ENCODE peak calls at places on chromosomes 2 and 18, in eight cellular contexts. C is cardiac fibroblast, F is ascending aorta, O is mesenchymal stem cell, U is lower leg skin, N is AG09309, X is right cardiac atrium, Y is esophagus squamous epithelium. M is an unnamed sample.

GRCh38 chr2:118882693-118883336 is 35.4 kb upstream of the EN1 start:
- DNase-seq in F (no peak), C (peak), N (peak), Y (no peak), U (peak), O (peak), X (peak), M (peak)

GRCh38 chr2:65142515-65142914 is 12.6 kb upstream of the RAB1A start:
- DNase-seq in Y (no peak), F (no peak), U (peak), O (no peak), C (no peak), N (no peak), X (no peak), M (no peak)

GRCh38 chr2:70258532-70258875 is 567 bp downstream of the PCYOX1 start:
- DNase-seq in X (peak), Y (no peak), U (peak), F (no peak), O (peak), N (no peak), C (peak), M (no peak)

GRCh38 chr2:10022886-10023662 is 20.3 kb upstream of the KLF11 start:
- DNase-seq in Y (no peak), X (no peak), C (no peak), O (no peak), N (no peak), F (no peak), U (no peak), M (no peak)

GRCh38 chr18:79572093-79572780 is 107.4 kb upstream of the CTDP1 start:
- DNase-seq in N (no peak), Y (no peak), C (no peak), O (no peak), F (no peak), X (no peak), U (peak), M (no peak)

GRCh38 chr2:46495347-46496030 is 16.1 kb downstream of the TMEM247 start:
- DNase-seq in C (peak), U (no peak), Y (no peak), X (no peak), F (no peak), O (peak), N (peak), M (peak)

GRCh38 chr2:96396587-96396986 is 61.0 kb downstream of the NCAPH start:
- DNase-seq in U (peak), X (no peak), Y (no peak), F (no peak), O (no peak), C (no peak), N (no peak), M (no peak)

GRCh38 chr18:39636931-39637330 is 2071.3 kb upstream of the CELF4 start:
- DNase-seq in Y (no peak), N (no peak), O (no peak), F (no peak), C (no peak), X (no peak), U (no peak), M (no peak)

GRCh38 chr18:21074336-21075323 is 37.0 kb downstream of the ROCK1 start:
- DNase-seq in O (no peak), F (no peak), N (no peak), X (no peak), U (no peak), C (no peak), Y (no peak), M (no peak)

GRCh38 chr2:210318891-210319290 is 3.9 kb upstream of the MYL1 start:
- DNase-seq in O (no peak), U (no peak), N (no peak), C (no peak), X (no peak), Y (no peak), F (no peak), M (no peak)

GRCh38 chr18:57780318-57781127 is 22.6 kb downstream of the ATP8B1 start:
- DNase-seq in X (no peak), O (peak), Y (no peak), C (peak), N (no peak), U (no peak), F (no peak), M (peak)

DNA sequence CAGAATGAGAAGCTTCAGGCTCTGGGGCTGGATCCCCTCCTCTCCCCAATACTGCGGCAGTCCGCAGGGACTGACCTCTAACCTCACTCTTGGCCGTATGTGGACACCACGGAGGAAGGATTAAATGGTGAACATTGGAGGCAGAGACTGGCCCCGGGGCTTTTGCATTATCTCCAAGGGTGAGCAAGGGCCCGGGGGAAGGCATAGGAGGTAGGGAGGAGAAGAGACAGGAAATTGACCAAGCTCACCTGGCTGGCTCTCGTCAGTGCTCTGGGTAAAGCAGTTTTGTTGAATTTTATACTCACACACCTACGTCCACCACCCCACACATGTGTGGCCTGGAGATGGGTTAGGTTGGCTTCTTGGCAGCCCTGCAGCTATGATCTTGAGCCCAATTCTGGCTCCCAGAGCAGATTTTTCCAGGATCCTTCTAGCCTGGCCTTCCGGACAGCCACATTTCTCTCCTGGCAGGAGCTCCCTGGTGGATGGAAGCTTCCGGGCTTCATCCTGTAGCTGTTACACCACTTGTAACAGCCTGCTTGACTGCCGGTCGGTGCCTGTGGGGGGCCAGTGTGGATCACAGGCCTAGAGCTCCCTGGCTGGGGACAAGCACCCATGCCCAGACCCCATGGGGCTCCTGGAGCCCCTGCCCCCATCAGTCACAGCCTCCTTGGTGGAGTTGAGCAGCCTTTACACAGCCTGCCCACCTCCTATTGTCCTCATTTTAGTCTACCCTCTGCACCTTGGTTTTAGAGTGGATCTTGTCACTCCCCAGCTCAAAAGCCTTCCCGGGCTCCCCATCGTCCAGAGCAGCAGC is 7.6 kb downstream of the ITM2C start:
- DNase-seq in O (no peak), N (no peak), Y (no peak), C (no peak), X (no peak), U (no peak), F (no peak), M (no peak)
- H3K4me3 ChIP-seq in O (no peak), N (no peak), Y (no peak), C (no peak), X (no peak), U (no peak), F (no peak), M (no peak)

GRCh38 chr2:27891063-27891819 is 712 bp downstream of the BABAM2 start:
- DNase-seq in X (peak), O (peak), N (peak), U (peak), F (peak), Y (peak), C (peak), M (peak)

GRCh38 chr2:27887830-27888229 is 2.4 kb downstream of the RBKS start:
- DNase-seq in U (no peak), O (no peak), F (no peak), C (no peak), Y (no peak), N (no peak), X (no peak), M (no peak)

GRCh38 chr2:27890146-27891062 is at the start of the genes BABAM2 and RBKS:
- DNase-seq in N (peak), X (peak), Y (peak), C (peak), U (peak), O (peak), F (peak), M (peak)

GRCh38 chr2:27888790-27889189 is 1.4 kb downstream of the RBKS start:
- DNase-seq in F (no peak), O (no peak), Y (no peak), N (peak), U (no peak), C (peak), X (no peak), M (no peak)

DNA sequence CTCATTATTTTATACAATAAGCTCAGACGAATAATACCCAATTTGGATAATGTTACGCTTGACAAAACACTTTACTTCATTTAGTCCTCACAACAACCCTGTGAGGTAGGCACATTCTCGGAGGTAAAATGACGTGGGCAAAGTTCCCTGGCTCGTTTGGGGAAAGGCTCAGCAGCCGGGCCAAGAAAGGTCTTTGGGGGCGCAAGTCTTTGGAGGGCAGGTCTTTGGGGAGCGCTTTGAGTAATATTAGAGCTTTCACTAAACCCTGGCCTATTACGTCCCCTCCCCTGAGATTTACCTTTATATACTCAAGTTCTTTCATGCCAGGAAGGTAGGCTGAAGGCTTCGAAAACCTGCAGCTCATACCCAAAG is 427 bp downstream of the RBKS start:
- DNase-seq in F (no peak), O (no peak), U (peak), C (no peak), Y (no peak), X (peak), N (no peak), M (no peak)
- H3K4me3 ChIP-seq in F (peak), O (peak), U (peak), C (peak), Y (peak), X (peak), N (peak), M (peak)

GRCh38 chr18:77044866-77045664 is 87.5 kb downstream of the MBP start:
- DNase-seq in X (no peak), N (no peak), F (no peak), C (no peak), U (peak), O (no peak), Y (no peak), M (no peak)
- H3K4me3 ChIP-seq in X (no peak), N (no peak), F (no peak), C (no peak), U (no peak), O (no peak), Y (no peak), M (no peak)

GRCh38 chr2:98441706-98442450 is 2.8 kb upstream of the INPP4A start:
- DNase-seq in O (no peak), C (no peak), Y (no peak), X (no peak), F (no peak), U (peak), N (no peak), M (no peak)
- H3K4me3 ChIP-seq in O (no peak), C (no peak), Y (no peak), X (no peak), F (no peak), U (no peak), N (no peak), M (no peak)

DNA sequence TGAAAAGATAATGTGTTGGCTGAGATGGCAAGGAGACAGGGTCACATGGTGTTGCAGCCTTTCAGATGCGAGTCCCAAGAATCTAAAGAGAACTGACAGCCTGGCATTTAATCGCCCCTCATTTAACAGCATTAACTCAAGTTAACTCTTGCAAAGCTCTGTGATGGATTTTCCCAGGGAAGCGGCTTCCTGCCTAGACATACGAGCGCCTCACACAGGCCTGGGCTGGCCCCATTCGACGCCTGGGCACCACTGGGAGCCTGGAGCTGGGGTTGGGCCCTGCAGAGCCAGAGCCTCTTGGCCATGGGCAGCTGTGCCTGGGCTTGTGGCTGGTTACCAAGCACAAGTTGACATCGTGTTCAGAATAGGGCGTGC is 140.8 kb downstream of the SEPTIN10 start:
- DNase-seq in N (no peak), F (no peak), X (no peak), O (no peak), Y (no peak), U (no peak), C (no peak), M (no peak)
- H3K4me3 ChIP-seq in N (no peak), F (no peak), X (no peak), O (no peak), Y (no peak), U (no peak), C (no peak), M (no peak)

DNA sequence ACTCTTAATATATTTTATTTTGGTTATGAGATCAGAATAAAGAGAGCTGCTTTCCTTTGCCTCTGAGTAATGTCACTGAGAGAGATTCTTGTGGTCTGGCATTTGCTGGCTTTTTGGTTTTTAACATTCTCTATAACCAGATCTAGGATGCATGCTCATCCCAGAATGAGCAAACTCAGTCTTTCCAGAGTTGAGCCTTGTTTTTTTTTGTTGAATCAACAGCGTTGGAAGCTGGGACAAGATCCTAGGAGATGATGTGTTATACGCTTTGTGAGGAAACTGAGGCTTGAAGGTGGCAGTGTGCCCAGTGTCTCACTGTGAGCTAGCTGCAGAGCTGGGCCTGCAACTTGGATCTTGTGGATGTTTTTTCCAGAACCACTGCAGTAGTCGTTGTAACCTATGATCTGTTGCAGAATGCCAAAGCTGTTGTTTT is 19.5 kb downstream of the MYO1B start:
- DNase-seq in Y (no peak), X (no peak), C (peak), O (peak), U (no peak), N (peak), F (no peak), M (peak)
- H3K4me3 ChIP-seq in Y (no peak), X (no peak), C (no peak), O (no peak), U (no peak), N (no peak), F (peak), M (no peak)

GRCh38 chr2:201961401-201961800 is 72.3 kb upstream of the FZD7 start:
- DNase-seq in O (no peak), X (no peak), F (no peak), U (no peak), C (no peak), Y (no peak), N (no peak), M (no peak)
- H3K4me3 ChIP-seq in O (no peak), X (no peak), F (no peak), U (no peak), C (no peak), Y (no peak), N (no peak), M (no peak)

GRCh38 chr2:98582523-98582922 is 25.8 kb downstream of the COA5 start:
- DNase-seq in O (no peak), C (no peak), N (no peak), Y (no peak), U (no peak), F (no peak), X (no peak), M (no peak)

GRCh38 chr2:98585386-98585785 is 22.9 kb downstream of the COA5 start:
- DNase-seq in N (no peak), O (no peak), C (no peak), U (no peak), F (no peak), Y (no peak), X (no peak), M (no peak)

GRCh38 chr2:98586466-98587140 is 21.7 kb downstream of the COA5 start:
- DNase-seq in N (no peak), C (no peak), X (no peak), O (no peak), U (no peak), F (no peak), Y (no peak), M (no peak)

GRCh38 chr2:98583516-98583865 is 24.8 kb downstream of the COA5 start:
- DNase-seq in O (no peak), Y (no peak), F (no peak), U (no peak), X (no peak), N (no peak), C (no peak), M (no peak)

DNA sequence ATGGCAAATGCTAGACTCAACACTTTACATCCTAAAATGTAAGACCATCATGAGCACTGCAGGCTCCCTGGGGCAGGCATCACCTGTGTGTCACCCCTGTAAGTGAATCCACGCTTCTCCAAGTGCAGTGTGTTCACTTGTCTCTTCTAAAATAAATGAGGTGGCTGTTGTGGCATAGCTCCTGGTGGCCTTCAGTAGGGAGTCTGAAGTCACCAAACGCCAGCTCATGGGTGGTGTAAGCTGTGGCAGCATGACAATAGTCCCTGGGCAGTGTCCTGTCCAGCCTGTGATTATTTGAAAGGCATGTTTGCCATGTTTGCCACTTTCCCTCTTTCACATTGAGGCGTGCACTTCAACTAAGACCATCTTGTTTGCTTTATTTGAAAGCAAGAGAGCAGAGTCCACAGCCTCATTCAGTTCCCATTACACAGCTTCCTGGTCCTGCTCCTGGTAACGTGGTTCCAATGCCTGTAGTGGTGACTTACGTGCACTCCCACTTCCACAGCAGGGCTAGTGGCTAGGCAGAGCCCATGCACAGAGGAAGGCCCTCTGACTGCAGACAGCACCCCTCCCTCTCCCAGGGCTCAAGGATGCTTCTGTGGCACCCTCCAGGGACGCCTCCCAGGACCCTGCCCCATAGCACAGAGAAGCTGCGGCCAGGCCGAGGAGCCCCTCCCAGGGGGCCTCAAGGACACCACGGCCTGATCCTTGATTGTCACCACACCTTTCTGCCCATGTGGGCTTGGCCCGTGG is 24.3 kb downstream of the COA5 start:
- DNase-seq in X (no peak), N (no peak), Y (no peak), U (no peak), C (no peak), O (no peak), F (no peak), M (no peak)
- H3K4me3 ChIP-seq in X (no peak), N (no peak), Y (no peak), U (no peak), C (no peak), O (no peak), F (no peak), M (no peak)

DNA sequence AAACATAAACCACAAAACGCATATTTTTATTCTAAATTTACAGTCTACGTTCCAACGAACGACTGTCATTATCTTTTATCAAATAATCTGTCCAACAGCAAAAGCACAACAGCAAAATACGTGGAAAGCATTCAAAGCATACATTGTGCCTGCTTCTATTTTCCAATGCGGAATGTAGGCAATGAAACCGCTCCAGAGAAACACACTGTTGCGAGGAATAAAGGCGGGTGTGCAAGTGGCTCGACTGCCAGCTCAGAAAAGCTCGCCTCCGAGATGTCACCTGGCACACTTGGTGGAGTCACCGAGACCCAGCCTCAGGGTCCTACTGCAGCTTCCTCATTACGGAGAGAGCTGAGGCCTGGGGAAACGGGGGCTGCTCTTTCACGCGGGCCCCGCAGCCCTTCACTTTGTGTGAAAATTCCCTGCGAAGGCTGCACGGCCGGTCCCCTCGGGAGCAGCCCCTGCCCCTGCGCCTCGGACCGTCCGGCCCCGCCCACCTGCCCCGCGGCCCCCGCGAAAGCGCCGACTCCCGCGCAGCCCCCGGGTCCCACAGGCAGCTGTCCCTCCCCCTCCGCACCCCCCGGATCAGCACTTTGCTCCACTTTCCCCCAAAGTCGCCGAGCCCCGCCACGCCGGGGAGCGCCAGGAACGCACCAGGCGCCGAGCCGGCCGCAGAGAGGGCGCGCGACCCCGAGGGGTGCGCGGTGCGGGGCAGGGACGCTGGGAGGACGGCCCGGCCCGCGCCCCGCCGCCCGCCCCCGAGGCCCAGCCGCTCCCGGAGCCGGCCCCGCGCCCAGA is 680 bp downstream of the MGAT4A start:
- DNase-seq in X (peak), U (peak), N (no peak), F (no peak), C (no peak), Y (no peak), O (no peak), M (no peak)
- H3K4me3 ChIP-seq in X (peak), U (peak), N (no peak), F (peak), C (peak), Y (peak), O (peak), M (peak)

DNA sequence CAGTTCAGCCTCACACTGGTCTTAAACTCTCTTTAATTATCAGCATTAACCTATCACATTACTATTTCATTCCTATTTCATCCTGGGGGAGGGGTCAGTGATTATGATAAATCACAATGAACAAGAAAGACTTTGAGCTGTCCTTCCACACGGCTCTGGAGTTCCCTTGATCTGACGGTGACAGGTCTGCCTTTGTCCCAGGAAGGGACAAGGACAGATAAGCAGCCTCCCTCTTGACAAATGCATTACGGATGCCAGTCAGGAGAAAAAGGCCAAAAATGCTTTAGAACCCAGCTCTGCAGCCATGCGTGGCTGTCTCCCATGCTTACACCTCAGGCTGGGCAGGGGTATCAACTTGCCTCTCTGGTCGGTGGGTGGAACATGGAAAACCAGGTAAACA is 281.7 kb downstream of the BCL11A start:
- DNase-seq in F (no peak), X (no peak), N (no peak), Y (no peak), U (no peak), C (no peak), O (no peak), M (no peak)
- H3K4me3 ChIP-seq in F (no peak), X (no peak), N (no peak), Y (no peak), U (no peak), C (no peak), O (no peak), M (no peak)

M was measured in brain microvascular endothelial cell.